ENCODE peak calls at places on chromosomes 6 and 20, in ten cellular contexts. One of them, this sample, is unnamed.

GRCh38 chr6:166258854-166259276 is 49.3 kb downstream of the PRR18 start:
- DNase-seq in left ventricle myocardium inferior: no peak
- DNase-seq in DND-41: peak; percentile 60
- DNase-seq in right lobe of liver: no peak
- DNase-seq in PC-3: peak; percentile 40
- DNase-seq in CD8-positive, alpha-beta T cell: no peak
- DNase-seq in fibroblast of lung: no peak
- DNase-seq in A673: no peak
- DNase-seq in thyroid gland: no peak
- DNase-seq in gastrocnemius medialis: no peak
- DNase-seq in this sample: peak; percentile 87

GRCh38 chr6:398065-398464 is 6.5 kb downstream of the IRF4 start:
- DNase-seq in left ventricle myocardium inferior: no peak
- DNase-seq in DND-41: no peak
- DNase-seq in right lobe of liver: no peak
- DNase-seq in PC-3: no peak
- DNase-seq in CD8-positive, alpha-beta T cell: no peak
- DNase-seq in fibroblast of lung: no peak
- DNase-seq in A673: no peak
- DNase-seq in thyroid gland: no peak
- DNase-seq in gastrocnemius medialis: no peak
- DNase-seq in this sample: no peak

GRCh38 chr6:94636780-94637385 is 940.5 kb upstream of the MANEA start:
- DNase-seq in left ventricle myocardium inferior: no peak
- DNase-seq in DND-41: no peak
- DNase-seq in right lobe of liver: no peak
- DNase-seq in PC-3: peak; percentile 17
- DNase-seq in CD8-positive, alpha-beta T cell: no peak
- DNase-seq in fibroblast of lung: peak; percentile 1
- DNase-seq in A673: peak; percentile 77
- DNase-seq in thyroid gland: no peak
- DNase-seq in gastrocnemius medialis: no peak
- DNase-seq in this sample: no peak

GRCh38 chr6:108501559-108501958 is 59.2 kb upstream of the FOXO3 start:
- DNase-seq in left ventricle myocardium inferior: no peak
- DNase-seq in DND-41: no peak
- DNase-seq in right lobe of liver: no peak
- DNase-seq in PC-3: peak; percentile 59
- DNase-seq in CD8-positive, alpha-beta T cell: no peak
- DNase-seq in fibroblast of lung: peak; percentile 56
- DNase-seq in A673: no peak
- DNase-seq in thyroid gland: no peak
- DNase-seq in gastrocnemius medialis: no peak
- DNase-seq in this sample: no peak

GRCh38 chr6:130839379-130839778 is 12.2 kb downstream of the SMLR1 start:
- DNase-seq in left ventricle myocardium inferior: no peak
- DNase-seq in DND-41: no peak
- DNase-seq in right lobe of liver: no peak
- DNase-seq in PC-3: no peak
- DNase-seq in CD8-positive, alpha-beta T cell: no peak
- DNase-seq in fibroblast of lung: no peak
- DNase-seq in A673: no peak
- DNase-seq in thyroid gland: no peak
- DNase-seq in gastrocnemius medialis: no peak
- DNase-seq in this sample: no peak

GRCh38 chr20:36344517-36345132 is 38.5 kb downstream of the DLGAP4 start:
- DNase-seq in left ventricle myocardium inferior: peak; percentile 32
- DNase-seq in DND-41: peak; percentile 64
- DNase-seq in right lobe of liver: no peak
- DNase-seq in PC-3: peak; percentile 72
- DNase-seq in CD8-positive, alpha-beta T cell: no peak
- DNase-seq in fibroblast of lung: peak; percentile 41
- DNase-seq in A673: peak; percentile 47
- DNase-seq in thyroid gland: peak; percentile 60
- DNase-seq in gastrocnemius medialis: no peak
- DNase-seq in this sample: peak; percentile 4

GRCh38 chr6:87155272-87155919 is at the start of gene ZNF292:
- DNase-seq in left ventricle myocardium inferior: peak; percentile 95
- DNase-seq in DND-41: peak; percentile 97
- DNase-seq in right lobe of liver: peak; percentile 97
- DNase-seq in PC-3: peak; percentile 93
- DNase-seq in CD8-positive, alpha-beta T cell: peak; percentile 90
- DNase-seq in fibroblast of lung: peak; percentile 97
- DNase-seq in A673: peak; percentile 99
- DNase-seq in thyroid gland: peak; percentile 98
- DNase-seq in gastrocnemius medialis: peak; percentile 95
- DNase-seq in this sample: peak; percentile 99

GRCh38 chr20:7195704-7196103 is 428.2 kb downstream of the BMP2 start:
- DNase-seq in left ventricle myocardium inferior: no peak
- DNase-seq in DND-41: no peak
- DNase-seq in right lobe of liver: no peak
- DNase-seq in PC-3: peak; percentile 79
- DNase-seq in CD8-positive, alpha-beta T cell: no peak
- DNase-seq in fibroblast of lung: peak; percentile 97
- DNase-seq in A673: peak; percentile 0
- DNase-seq in thyroid gland: no peak
- DNase-seq in gastrocnemius medialis: peak; percentile 36
- DNase-seq in this sample: no peak

GRCh38 chr6:47700051-47700450 is 1.7 kb downstream of the ADGRF4 start:
- DNase-seq in left ventricle myocardium inferior: no peak
- DNase-seq in DND-41: no peak
- DNase-seq in right lobe of liver: no peak
- DNase-seq in PC-3: peak; percentile 84
- DNase-seq in CD8-positive, alpha-beta T cell: no peak
- DNase-seq in fibroblast of lung: peak; percentile 84
- DNase-seq in A673: no peak
- DNase-seq in thyroid gland: no peak
- DNase-seq in gastrocnemius medialis: no peak
- DNase-seq in this sample: no peak

GRCh38 chr6:98832282-98833100 is 1.9 kb upstream of the POU3F2 start:
- DNase-seq in left ventricle myocardium inferior: no peak
- DNase-seq in DND-41: no peak
- DNase-seq in right lobe of liver: no peak
- DNase-seq in PC-3: peak; percentile 32
- DNase-seq in CD8-positive, alpha-beta T cell: no peak
- DNase-seq in fibroblast of lung: peak; percentile 95
- DNase-seq in A673: peak; percentile 43
- DNase-seq in thyroid gland: peak; percentile 39
- DNase-seq in gastrocnemius medialis: no peak
- DNase-seq in this sample: no peak

GRCh38 chr20:8774412-8774811 is 294.5 kb upstream of the PLCB4 start:
- DNase-seq in left ventricle myocardium inferior: no peak
- DNase-seq in DND-41: no peak
- DNase-seq in right lobe of liver: no peak
- DNase-seq in PC-3: no peak
- DNase-seq in CD8-positive, alpha-beta T cell: no peak
- DNase-seq in fibroblast of lung: no peak
- DNase-seq in A673: no peak
- DNase-seq in thyroid gland: no peak
- DNase-seq in gastrocnemius medialis: no peak
- DNase-seq in this sample: no peak

GRCh38 chr6:139608872-139609271 is 234.4 kb upstream of the CITED2 start:
- DNase-seq in left ventricle myocardium inferior: no peak
- DNase-seq in DND-41: no peak
- DNase-seq in right lobe of liver: no peak
- DNase-seq in PC-3: no peak
- DNase-seq in CD8-positive, alpha-beta T cell: no peak
- DNase-seq in fibroblast of lung: peak; percentile 51
- DNase-seq in A673: no peak
- DNase-seq in thyroid gland: no peak
- DNase-seq in gastrocnemius medialis: no peak
- DNase-seq in this sample: no peak

GRCh38 chr6:139613496-139613895 is 239.0 kb upstream of the CITED2 start:
- DNase-seq in left ventricle myocardium inferior: no peak
- DNase-seq in DND-41: no peak
- DNase-seq in right lobe of liver: no peak
- DNase-seq in PC-3: no peak
- DNase-seq in CD8-positive, alpha-beta T cell: no peak
- DNase-seq in fibroblast of lung: no peak
- DNase-seq in A673: no peak
- DNase-seq in thyroid gland: no peak
- DNase-seq in gastrocnemius medialis: no peak
- DNase-seq in this sample: no peak

GRCh38 chr6:139611327-139611958 is 237.0 kb upstream of the CITED2 start:
- DNase-seq in left ventricle myocardium inferior: no peak
- DNase-seq in DND-41: no peak
- DNase-seq in right lobe of liver: no peak
- DNase-seq in PC-3: no peak
- DNase-seq in CD8-positive, alpha-beta T cell: no peak
- DNase-seq in fibroblast of lung: no peak
- DNase-seq in A673: no peak
- DNase-seq in thyroid gland: no peak
- DNase-seq in gastrocnemius medialis: no peak
- DNase-seq in this sample: no peak
- H3K4me1 ChIP-seq in left ventricle myocardium inferior: no peaks in the 10 kb centered on the region
- H3K4me1 ChIP-seq in DND-41: no peaks in the 10 kb centered on the region
- H3K4me1 ChIP-seq in right lobe of liver: no peaks in the 10 kb centered on the region
- H3K4me1 ChIP-seq in PC-3: no peaks in the 10 kb centered on the region
- H3K4me1 ChIP-seq in CD8-positive, alpha-beta T cell: no peaks in the 10 kb centered on the region
- H3K4me1 ChIP-seq in fibroblast of lung: no peaks in the 10 kb centered on the region
- H3K4me1 ChIP-seq in A673: no peaks in the 10 kb centered on the region
- H3K4me1 ChIP-seq in thyroid gland: peaks cover 15% of the 10 kb centered on the region
- H3K4me1 ChIP-seq in gastrocnemius medialis: no peaks in the 10 kb centered on the region
- H3K4me1 ChIP-seq in this sample: no peaks in the 10 kb centered on the region

DNA sequence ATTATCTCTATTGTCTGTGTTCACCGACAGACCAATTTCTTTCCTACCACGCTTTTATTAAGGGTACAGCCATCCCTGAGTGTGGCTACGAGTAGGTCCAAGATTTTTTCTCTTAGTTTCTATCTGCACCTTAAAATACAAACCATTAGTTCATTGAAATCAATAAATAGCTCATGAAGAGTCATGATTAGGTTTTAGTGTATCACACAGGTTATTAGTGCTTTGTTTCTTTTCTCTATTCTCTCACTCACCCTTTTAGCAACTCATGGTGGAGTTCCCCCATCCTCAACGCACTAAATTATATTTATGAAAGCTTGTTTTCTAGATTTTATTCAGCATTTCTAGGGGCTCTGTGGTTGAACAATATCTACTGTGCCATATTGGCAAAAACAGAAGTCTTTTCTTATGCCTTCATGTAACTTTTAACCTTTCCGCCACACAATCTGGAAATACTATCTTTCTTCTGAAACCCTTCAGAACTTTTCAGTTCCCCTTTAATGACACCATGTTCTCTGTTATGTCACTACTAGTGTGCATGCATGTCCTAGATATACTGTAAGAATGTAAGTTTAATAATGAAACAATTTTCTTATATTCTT is 128.2 kb upstream of the LAMA2 start:
- DNase-seq in left ventricle myocardium inferior: no peak
- DNase-seq in DND-41: no peak
- DNase-seq in right lobe of liver: no peak
- DNase-seq in PC-3: no peak
- DNase-seq in CD8-positive, alpha-beta T cell: no peak
- DNase-seq in fibroblast of lung: no peak
- DNase-seq in A673: no peak
- DNase-seq in thyroid gland: no peak
- DNase-seq in gastrocnemius medialis: no peak
- DNase-seq in this sample: no peak
- H3K27ac ChIP-seq in left ventricle myocardium inferior: no peak overlapping the region
- H3K27ac ChIP-seq in DND-41: no peak overlapping the region
- H3K27ac ChIP-seq in right lobe of liver: no peak overlapping the region
- H3K27ac ChIP-seq in PC-3: no peak overlapping the region
- H3K27ac ChIP-seq in CD8-positive, alpha-beta T cell: no peak overlapping the region
- H3K27ac ChIP-seq in fibroblast of lung: no peak overlapping the region
- H3K27ac ChIP-seq in A673: no peak overlapping the region
- H3K27ac ChIP-seq in thyroid gland: no peak overlapping the region
- H3K27ac ChIP-seq in gastrocnemius medialis: no peak overlapping the region
- H3K27ac ChIP-seq in this sample: no peak overlapping the region

DNA sequence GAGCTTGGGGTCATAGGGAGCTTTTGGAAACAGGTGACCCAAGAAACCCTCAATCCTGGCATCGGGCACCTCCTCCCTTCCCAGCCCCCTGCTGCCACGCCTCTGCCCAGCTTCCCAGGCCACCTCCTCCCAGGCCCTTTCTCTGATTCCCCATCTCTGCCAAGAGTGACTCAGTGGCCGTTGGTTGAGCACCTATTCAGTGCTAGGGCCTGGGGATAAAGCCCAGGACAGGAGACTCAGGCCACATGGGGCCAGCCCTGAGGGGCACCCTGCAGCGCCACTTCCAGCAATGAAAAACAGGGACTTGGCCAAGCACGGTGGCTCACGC is 110.1 kb downstream of the ASXL1 start:
- DNase-seq in left ventricle myocardium inferior: peak; percentile 9
- DNase-seq in DND-41: no peak
- DNase-seq in right lobe of liver: no peak
- DNase-seq in PC-3: no peak
- DNase-seq in CD8-positive, alpha-beta T cell: no peak
- DNase-seq in fibroblast of lung: no peak
- DNase-seq in A673: no peak
- DNase-seq in thyroid gland: no peak
- DNase-seq in gastrocnemius medialis: no peak
- DNase-seq in this sample: no peak
- H3K36me3 ChIP-seq in left ventricle myocardium inferior: peaks cover 4% of the 10 kb centered on the region
- H3K36me3 ChIP-seq in DND-41: peaks cover 86% of the 10 kb centered on the region
- H3K36me3 ChIP-seq in right lobe of liver: no peaks in the 10 kb centered on the region
- H3K36me3 ChIP-seq in PC-3: no peaks in the 10 kb centered on the region
- H3K36me3 ChIP-seq in CD8-positive, alpha-beta T cell: peaks cover 21% of the 10 kb centered on the region
- H3K36me3 ChIP-seq in fibroblast of lung: peaks cover 3% of the 10 kb centered on the region
- H3K36me3 ChIP-seq in A673: no peaks in the 10 kb centered on the region
- H3K36me3 ChIP-seq in thyroid gland: no peaks in the 10 kb centered on the region
- H3K36me3 ChIP-seq in gastrocnemius medialis: no peaks in the 10 kb centered on the region
- H3K36me3 ChIP-seq in this sample: peaks cover 15% of the 10 kb centered on the region

GRCh38 chr20:10307359-10307735 is 88.7 kb downstream of the SNAP25 start:
- DNase-seq in left ventricle myocardium inferior: no peak
- DNase-seq in DND-41: no peak
- DNase-seq in right lobe of liver: no peak
- DNase-seq in PC-3: no peak
- DNase-seq in CD8-positive, alpha-beta T cell: no peak
- DNase-seq in fibroblast of lung: peak; percentile 73
- DNase-seq in A673: no peak
- DNase-seq in thyroid gland: no peak
- DNase-seq in gastrocnemius medialis: no peak
- DNase-seq in this sample: no peak

GRCh38 chr20:10308652-10309051 is 90.0 kb downstream of the SNAP25 start:
- DNase-seq in left ventricle myocardium inferior: no peak
- DNase-seq in DND-41: no peak
- DNase-seq in right lobe of liver: no peak
- DNase-seq in PC-3: no peak
- DNase-seq in CD8-positive, alpha-beta T cell: no peak
- DNase-seq in fibroblast of lung: no peak
- DNase-seq in A673: no peak
- DNase-seq in thyroid gland: no peak
- DNase-seq in gastrocnemius medialis: no peak
- DNase-seq in this sample: no peak

GRCh38 chr20:10312111-10312510 is 93.5 kb downstream of the SNAP25 start:
- DNase-seq in left ventricle myocardium inferior: no peak
- DNase-seq in DND-41: no peak
- DNase-seq in right lobe of liver: no peak
- DNase-seq in PC-3: no peak
- DNase-seq in CD8-positive, alpha-beta T cell: no peak
- DNase-seq in fibroblast of lung: peak; percentile 64
- DNase-seq in A673: no peak
- DNase-seq in thyroid gland: no peak
- DNase-seq in gastrocnemius medialis: no peak
- DNase-seq in this sample: no peak

GRCh38 chr20:10306440-10307358 is 88.1 kb downstream of the SNAP25 start:
- DNase-seq in left ventricle myocardium inferior: no peak
- DNase-seq in DND-41: no peak
- DNase-seq in right lobe of liver: no peak
- DNase-seq in PC-3: peak; percentile 85
- DNase-seq in CD8-positive, alpha-beta T cell: no peak
- DNase-seq in fibroblast of lung: peak; percentile 96
- DNase-seq in A673: peak; percentile 45
- DNase-seq in thyroid gland: no peak
- DNase-seq in gastrocnemius medialis: no peak
- DNase-seq in this sample: no peak

GRCh38 chr20:10309326-10309725 is 90.7 kb downstream of the SNAP25 start:
- DNase-seq in left ventricle myocardium inferior: no peak
- DNase-seq in DND-41: no peak
- DNase-seq in right lobe of liver: no peak
- DNase-seq in PC-3: peak; percentile 96
- DNase-seq in CD8-positive, alpha-beta T cell: no peak
- DNase-seq in fibroblast of lung: peak; percentile 99
- DNase-seq in A673: no peak
- DNase-seq in thyroid gland: no peak
- DNase-seq in gastrocnemius medialis: no peak
- DNase-seq in this sample: no peak
- H3K4me1 ChIP-seq in left ventricle myocardium inferior: peaks cover 8% of the 10 kb centered on the region
- H3K4me1 ChIP-seq in DND-41: peaks cover 7% of the 10 kb centered on the region
- H3K4me1 ChIP-seq in right lobe of liver: no peaks in the 10 kb centered on the region
- H3K4me1 ChIP-seq in PC-3: peaks cover 39% of the 10 kb centered on the region
- H3K4me1 ChIP-seq in CD8-positive, alpha-beta T cell: no peaks in the 10 kb centered on the region
- H3K4me1 ChIP-seq in fibroblast of lung: peaks cover 36% of the 10 kb centered on the region
- H3K4me1 ChIP-seq in A673: peaks cover 19% of the 10 kb centered on the region
- H3K4me1 ChIP-seq in thyroid gland: peaks cover 8% of the 10 kb centered on the region
- H3K4me1 ChIP-seq in gastrocnemius medialis: no peaks in the 10 kb centered on the region
- H3K4me1 ChIP-seq in this sample: no peaks in the 10 kb centered on the region

This sample was measured in CD4-positive, CD25-positive, alpha-beta regulatory T cell.